ENCODE peak calls at places on chromosomes 11 and 22, in five cellular contexts. V is H1, R is H9, L is trophoblast cell, Y is neuronal stem cell. A is an unnamed sample.

GRCh38 chr22:46551321-46551720 is 13.9 kb upstream of the CELSR1 start:
- DNase-seq in V (no peak), R (no peak), L (no peak), Y (no peak), A (no peak)

GRCh38 chr11:17777086-17777725 is 42.6 kb downstream of the KCNC1 start:
- DNase-seq in V (no peak), R (no peak), L (no peak), Y (no peak), A (no peak)

GRCh38 chr22:30413745-30414524 is 11.6 kb upstream of the MTFP1 start:
- DNase-seq in V (no peak), R (no peak), L (no peak), Y (no peak), A (no peak)

GRCh38 chr11:120398184-120398583 is 62.0 kb downstream of the ARHGEF12 start:
- DNase-seq in V (no peak), R (no peak), L (peak), Y (no peak), A (no peak)

GRCh38 chr11:107496011-107496410 is 38.4 kb upstream of the CWF19L2 start:
- DNase-seq in V (no peak), R (no peak), L (no peak), Y (no peak), A (peak)

GRCh38 chr11:22031791-22032190 is 161.1 kb upstream of the ANO5 start:
- DNase-seq in V (no peak), R (no peak), L (no peak), Y (no peak), A (no peak)

GRCh38 chr11:64250875-64251721 is at the start of gene PLCB3:
- DNase-seq in V (no peak), R (peak), L (peak), Y (peak), A (peak)

GRCh38 chr11:59560290-59560701 is 49.0 kb downstream of the OR4D9 start:
- DNase-seq in V (peak), R (peak), L (peak), Y (peak), A (peak)

GRCh38 chr11:2483426-2483825 is 38.6 kb downstream of the KCNQ1 start:
- DNase-seq in V (no peak), R (no peak), L (no peak), Y (no peak), A (no peak)

GRCh38 chr11:32779131-32779530 is 15.3 kb downstream of the CCDC73 start:
- DNase-seq in V (no peak), R (no peak), L (no peak), Y (no peak), A (no peak)

GRCh38 chr11:122261546-122261945 is 145.5 kb upstream of the BLID start:
- DNase-seq in V (no peak), R (no peak), L (no peak), Y (no peak), A (peak)

GRCh38 chr11:133908827-133909226 is 47.9 kb downstream of the IGSF9B start:
- DNase-seq in V (no peak), R (no peak), L (no peak), Y (no peak), A (no peak)

GRCh38 chr11:92765965-92766371 is 203.5 kb upstream of the MTNR1B start:
- DNase-seq in V (no peak), R (peak), L (peak), Y (peak), A (peak)

GRCh38 chr11:70568504-70569172 is 170.3 kb downstream of the CTTN start:
- DNase-seq in V (peak), R (peak), L (peak), Y (no peak), A (peak)

GRCh38 chr22:23394525-23395326 is 185.4 kb downstream of the IGLL1 start:
- DNase-seq in V (no peak), R (no peak), L (no peak), Y (no peak), A (no peak)

GRCh38 chr11:62555464-62556092 is 9.0 kb upstream of the AHNAK start:
- DNase-seq in V (no peak), R (no peak), L (peak), Y (no peak), A (no peak)

GRCh38 chr11:60889869-60890311 is 16.5 kb downstream of the PRPF19 start:
- DNase-seq in V (no peak), R (no peak), L (peak), Y (no peak), A (no peak)

GRCh38 chr22:33923660-33924246 is 3.5 kb upstream of the LARGE1 start:
- DNase-seq in V (no peak), R (peak), L (peak), Y (peak), A (peak)

GRCh38 chr11:67277231-67277961 is 11.1 kb downstream of the GRK2 start:
- DNase-seq in V (no peak), R (peak), L (peak), Y (no peak), A (peak)

GRCh38 chr11:123218451-123218850 is 23.4 kb upstream of the CLMP start:
- DNase-seq in V (no peak), R (no peak), L (peak), Y (no peak), A (no peak)

GRCh38 chr11:112785104-112785503 is 176.1 kb upstream of the NCAM1 start:
- DNase-seq in V (no peak), R (no peak), L (no peak), Y (no peak), A (no peak)

GRCh38 chr11:47412152-47412746 is 3.9 kb downstream of the SLC39A13 start:
- DNase-seq in V (no peak), R (peak), L (peak), Y (no peak), A (peak)

GRCh38 chr22:20085651-20086050 is 5.6 kb downstream of the DGCR8 start:
- DNase-seq in V (no peak), R (no peak), L (no peak), Y (no peak), A (no peak)

GRCh38 chr11:2582958-2583604 is 116.7 kb downstream of the KCNQ1OT1 start:
- DNase-seq in V (no peak), R (peak), L (no peak), Y (no peak), A (no peak)

GRCh38 chr11:122140535-122140934 is 24.5 kb upstream of the BLID start:
- DNase-seq in V (no peak), R (no peak), L (peak), Y (no peak), A (peak)

GRCh38 chr11:107830915-107831540 is 27.6 kb downstream of the SLC35F2 start:
- DNase-seq in V (no peak), R (no peak), L (no peak), Y (no peak), A (no peak)

GRCh38 chr11:130547761-130548490 is 99.5 kb downstream of the ADAMTS15 start:
- DNase-seq in V (no peak), R (no peak), L (no peak), Y (no peak), A (no peak)

GRCh38 chr11:81673001-81673400 is 1060.7 kb downstream of the FAM181B start:
- DNase-seq in V (no peak), R (no peak), L (peak), Y (no peak), A (peak)

GRCh38 chr11:94851864-94852581 is 83.9 kb downstream of the AMOTL1 start:
- DNase-seq in V (no peak), R (no peak), L (no peak), Y (no peak), A (no peak)

GRCh38 chr11:88104408-88104807 is 70.8 kb downstream of the RAB38 start:
- DNase-seq in V (no peak), R (no peak), L (no peak), Y (no peak), A (no peak)

GRCh38 chr11:64021742-64022067 is 14.0 kb upstream of the FLRT1 start:
- DNase-seq in V (no peak), R (peak), L (no peak), Y (no peak), A (no peak)

GRCh38 chr11:33616552-33616951 is 84.1 kb downstream of the C11orf91 start:
- DNase-seq in V (no peak), R (no peak), L (no peak), Y (no peak), A (no peak)

GRCh38 chr22:40951795-40952602 is 821 bp downstream of the RBX1 start:
- DNase-seq in V (no peak), R (no peak), L (peak), Y (no peak), A (no peak)

GRCh38 chr11:128470081-128470480 is 117.3 kb downstream of the ETS1 start:
- DNase-seq in V (no peak), R (no peak), L (no peak), Y (no peak), A (no peak)

GRCh38 chr11:128471138-128471661 is 116.2 kb downstream of the ETS1 start:
- DNase-seq in V (no peak), R (no peak), L (no peak), Y (no peak), A (no peak)

GRCh38 chr11:128474036-128474874 is 113.1 kb downstream of the ETS1 start:
- DNase-seq in V (no peak), R (no peak), L (no peak), Y (no peak), A (no peak)

GRCh38 chr11:128473631-128474030 is 113.7 kb downstream of the ETS1 start:
- DNase-seq in V (no peak), R (no peak), L (no peak), Y (no peak), A (no peak)

DNA sequence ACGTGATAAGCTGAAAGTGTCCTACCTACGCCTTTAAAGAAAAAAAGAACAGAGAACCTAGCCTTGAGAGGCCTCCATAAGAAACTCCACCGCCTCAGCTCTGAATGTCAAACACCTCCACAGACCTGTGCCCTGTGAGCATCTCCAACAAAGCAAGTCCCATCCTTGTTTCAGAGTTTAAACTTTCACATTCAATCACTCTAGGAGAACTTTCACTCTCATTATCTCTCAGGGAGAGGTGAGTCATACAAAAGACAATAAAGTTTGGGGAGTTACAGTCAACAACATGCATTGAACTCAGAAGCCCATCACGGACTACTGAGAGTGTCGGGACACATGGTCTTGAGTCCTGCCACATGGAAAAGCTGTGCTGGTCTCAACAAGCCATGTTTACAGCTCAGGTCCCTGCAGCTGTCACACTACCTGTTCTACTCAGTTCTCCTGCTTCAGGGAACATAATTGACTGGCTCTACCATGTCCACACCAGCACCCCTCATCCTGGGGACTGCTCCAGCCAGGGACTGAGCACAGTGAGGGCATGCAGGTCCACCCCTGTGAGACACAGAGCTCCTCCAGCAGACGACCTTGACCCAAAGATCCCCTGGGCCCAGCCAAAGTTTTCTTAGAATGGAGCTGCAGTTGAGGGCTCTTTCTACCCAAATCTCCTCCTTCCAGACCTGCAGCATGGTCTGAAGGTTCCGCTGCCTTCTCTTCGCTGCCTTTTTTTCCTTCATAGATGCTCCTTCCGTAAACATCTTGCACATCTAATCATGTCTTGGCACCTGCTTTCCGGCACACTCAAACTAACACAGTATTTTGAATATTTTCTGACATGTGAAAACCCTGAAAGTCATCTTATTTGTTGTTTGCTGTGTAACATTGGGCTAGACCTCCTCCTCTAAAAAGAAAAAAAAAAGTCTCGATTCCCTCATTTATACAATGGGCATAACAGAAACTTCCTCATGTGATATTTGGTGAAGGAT is 114.9 kb downstream of the ETS1 start:
- DNase-seq in V (no peak), R (no peak), L (no peak), Y (no peak), A (peak)
- H3K9ac ChIP-seq in V (no peak), R (no peak), L (no peak), Y (no peak), A (peak)

GRCh38 chr11:11584937-11585336 is 36.9 kb downstream of the GALNT18 start:
- DNase-seq in V (no peak), R (no peak), L (no peak), Y (no peak), A (no peak)

GRCh38 chr11:11583801-11584445 is 37.9 kb downstream of the GALNT18 start:
- DNase-seq in V (no peak), R (peak), L (no peak), Y (no peak), A (no peak)

GRCh38 chr11:11582261-11582701 is 39.5 kb downstream of the GALNT18 start:
- DNase-seq in V (no peak), R (peak), L (no peak), Y (no peak), A (no peak)

GRCh38 chr11:11586465-11586864 is 35.3 kb downstream of the GALNT18 start:
- DNase-seq in V (no peak), R (no peak), L (no peak), Y (no peak), A (no peak)

DNA sequence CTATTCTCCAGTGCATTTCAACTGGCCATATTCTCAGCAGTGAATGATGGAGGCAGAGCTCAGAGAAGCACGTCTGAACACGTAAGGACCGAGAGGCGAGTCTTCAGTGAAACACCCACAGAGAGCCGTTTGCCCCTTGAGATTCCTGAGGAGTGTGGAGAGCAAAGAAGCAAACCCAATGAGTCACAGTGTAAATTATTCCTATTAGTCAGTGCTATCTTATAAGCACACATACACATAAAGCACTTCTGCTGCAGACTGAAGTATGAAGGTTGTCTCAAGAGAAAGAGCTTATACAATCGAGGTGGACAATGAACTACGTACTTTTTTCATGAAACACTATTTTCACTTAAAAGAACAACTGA is 37.4 kb downstream of the GALNT18 start:
- DNase-seq in V (no peak), R (peak), L (peak), Y (no peak), A (peak)
- H3K18ac ChIP-seq in V (no peak), R (no peak), L (no peak), Y (no peak), A (no peak)

DNA sequence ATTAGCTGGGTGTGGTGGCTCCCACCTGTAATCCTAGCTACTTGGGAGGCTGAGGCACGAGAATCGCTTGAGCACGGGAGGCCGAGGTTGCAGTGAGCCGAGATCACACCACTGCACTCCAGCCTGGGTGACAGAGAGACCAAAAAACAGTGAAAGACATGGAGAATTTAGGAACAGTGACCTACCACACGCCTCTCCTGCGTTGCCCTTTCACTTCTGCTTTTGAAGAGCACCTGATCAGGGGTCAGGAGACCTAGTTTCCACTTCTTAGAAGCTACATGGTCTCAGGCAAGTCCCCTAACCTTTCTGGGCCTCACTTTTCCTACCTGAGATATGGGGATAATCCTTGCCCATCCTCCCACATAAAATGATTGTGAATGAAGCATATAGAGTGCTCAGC is 12.2 kb downstream of the SLC35C1 start:
- DNase-seq in V (no peak), R (no peak), L (no peak), Y (no peak), A (no peak)
- H2BK12ac ChIP-seq in V (no peak), R (no peak), L (no peak), Y (no peak), A (no peak)

GRCh38 chr22:42194953-42195352 is 64.3 kb upstream of the CYP2D6 start:
- DNase-seq in V (no peak), R (no peak), L (peak), Y (no peak), A (no peak)
- H3K9ac ChIP-seq in V (no peak), R (no peak), L (no peak), Y (no peak), A (no peak)

GRCh38 chr11:7672276-7672959 is 882 bp downstream of the CYB5R2 start:
- DNase-seq in V (no peak), R (no peak), L (peak), Y (no peak), A (no peak)

GRCh38 chr11:7673724-7674434 is 579 bp upstream of the CYB5R2 start:
- DNase-seq in V (no peak), R (peak), L (peak), Y (peak), A (peak)

GRCh38 chr11:7671347-7671746 is 2.0 kb downstream of the CYB5R2 start:
- DNase-seq in V (no peak), R (no peak), L (peak), Y (no peak), A (no peak)

GRCh38 chr11:7671807-7672206 is 1.5 kb downstream of the CYB5R2 start:
- DNase-seq in V (no peak), R (no peak), L (peak), Y (no peak), A (no peak)

DNA sequence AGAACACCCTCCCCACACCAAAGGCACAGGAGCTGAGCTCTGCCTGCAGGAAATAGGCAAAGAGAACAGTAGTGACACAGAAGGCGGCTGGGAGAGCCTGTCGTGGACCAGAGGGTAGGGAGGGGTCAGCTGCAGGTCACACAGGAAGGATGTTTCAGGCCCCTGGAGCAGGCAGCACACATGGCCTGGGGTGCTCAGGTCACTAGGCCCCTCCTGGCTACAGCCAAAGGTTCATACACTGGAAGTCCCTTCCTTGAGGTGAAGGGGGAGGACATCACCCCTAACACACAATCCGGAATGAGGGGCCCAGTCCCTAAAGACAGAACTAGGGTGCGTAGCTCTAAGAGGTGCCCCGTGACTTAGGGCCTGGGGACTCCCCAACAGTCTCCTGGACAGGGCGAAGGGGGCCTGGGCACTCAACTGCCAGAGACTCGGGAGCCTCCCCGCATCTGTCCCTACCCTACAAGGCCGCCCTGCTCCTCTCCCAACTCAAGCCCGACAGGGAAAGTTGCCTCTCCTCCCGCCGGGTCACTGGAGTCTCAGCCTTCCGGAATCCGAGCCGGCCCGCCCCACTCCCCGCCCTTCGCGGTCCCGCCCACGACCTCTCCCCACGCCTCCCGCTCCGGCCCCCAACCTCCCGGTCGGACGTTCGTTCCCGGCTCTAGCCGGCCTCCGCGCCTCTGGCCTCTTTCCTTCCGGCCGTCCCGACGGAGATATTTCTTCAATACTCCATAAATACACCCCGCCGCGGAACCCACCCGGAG is at the start of gene CYB5R2:
- DNase-seq in V (no peak), R (peak), L (peak), Y (peak), A (peak)
- H3K18ac ChIP-seq in V (peak), R (peak), L (peak), Y (peak), A (peak)

GRCh38 chr11:76303399-76303798 is 77.5 kb downstream of the THAP12 start:
- DNase-seq in V (no peak), R (no peak), L (no peak), Y (no peak), A (no peak)
- H2BK12ac ChIP-seq in V (no peak), R (no peak), L (no peak), Y (no peak), A (no peak)

DNA sequence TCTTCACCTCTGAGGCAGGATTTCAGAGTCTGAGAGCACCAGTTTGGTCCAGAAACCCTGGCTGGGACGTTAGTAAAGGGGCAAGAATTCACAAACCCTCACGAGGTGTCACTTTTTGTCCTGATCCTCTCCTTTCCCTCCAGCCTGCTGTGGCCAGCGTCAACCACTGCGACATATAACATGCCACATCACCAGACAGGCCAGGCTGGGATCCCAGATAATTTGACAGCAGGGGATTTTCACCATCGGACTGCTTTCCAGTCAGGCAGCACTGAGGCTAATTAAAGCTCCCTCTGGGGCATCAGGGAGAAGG is 36.8 kb upstream of the RBFOX2 start:
- DNase-seq in V (no peak), R (no peak), L (no peak), Y (no peak), A (no peak)
- H3K9ac ChIP-seq in V (peak), R (peak), L (peak), Y (no peak), A (peak)

A was measured in mesenchymal stem cell.